ENCODE peak calls at places on chromosome 21, in eight cellular contexts. One of them, this sample, is unnamed.

GRCh38 chr21:36892201-36892600 is 74.3 kb downstream of the HLCS start:
- DNase-seq in AG08396: no peak
- DNase-seq in Right ventricle myocardium superior: no peak
- DNase-seq in NCI-H345: no peak
- DNase-seq in hippocampal formation: no peak
- DNase-seq in NCI-H1694 treated with DMSO at 0.1 percent for 48 hours: no peak
- DNase-seq in fibroblast of mammary gland: no peak
- DNase-seq in Kasumi-1: no peak
- DNase-seq in this sample: peak

GRCh38 chr21:34996304-34997081 is 52.6 kb downstream of the RUNX1 start:
- DNase-seq in hippocampal formation: no peak
- DNase-seq in AG08396: no peak
- DNase-seq in NCI-H345: no peak
- DNase-seq in Right ventricle myocardium superior: peak
- DNase-seq in fibroblast of mammary gland: peak
- DNase-seq in Kasumi-1: no peak
- DNase-seq in NCI-H1694 treated with DMSO at 0.1 percent for 48 hours: no peak
- DNase-seq in this sample: peak

GRCh38 chr21:37658994-37659458 is 257.2 kb downstream of the KCNJ6 start:
- DNase-seq in hippocampal formation: no peak
- DNase-seq in AG08396: peak
- DNase-seq in fibroblast of mammary gland: peak
- DNase-seq in Right ventricle myocardium superior: no peak
- DNase-seq in NCI-H1694 treated with DMSO at 0.1 percent for 48 hours: no peak
- DNase-seq in NCI-H345: no peak
- DNase-seq in Kasumi-1: no peak
- DNase-seq in this sample: peak

GRCh38 chr21:34061983-34062382 is 11.4 kb upstream of the MRPS6 start:
- DNase-seq in fibroblast of mammary gland: peak
- DNase-seq in NCI-H1694 treated with DMSO at 0.1 percent for 48 hours: no peak
- DNase-seq in hippocampal formation: no peak
- DNase-seq in AG08396: no peak
- DNase-seq in Right ventricle myocardium superior: no peak
- DNase-seq in Kasumi-1: peak
- DNase-seq in NCI-H345: no peak
- DNase-seq in this sample: no peak

GRCh38 chr21:45264146-45264918 is 23.4 kb downstream of the POFUT2 start:
- DNase-seq in Kasumi-1: no peak
- DNase-seq in AG08396: no peak
- DNase-seq in NCI-H345: no peak
- DNase-seq in fibroblast of mammary gland: no peak
- DNase-seq in NCI-H1694 treated with DMSO at 0.1 percent for 48 hours: no peak
- DNase-seq in hippocampal formation: no peak
- DNase-seq in Right ventricle myocardium superior: peak
- DNase-seq in this sample: no peak

GRCh38 chr21:35349378-35350080 is 300.4 kb upstream of the RUNX1 start:
- DNase-seq in Kasumi-1: no peak
- DNase-seq in fibroblast of mammary gland: peak
- DNase-seq in Right ventricle myocardium superior: no peak
- DNase-seq in NCI-H345: no peak
- DNase-seq in NCI-H1694 treated with DMSO at 0.1 percent for 48 hours: no peak
- DNase-seq in AG08396: peak
- DNase-seq in hippocampal formation: no peak
- DNase-seq in this sample: no peak

GRCh38 chr21:43598416-43599120 is 60.7 kb downstream of the HSF2BP start:
- DNase-seq in NCI-H345: no peak
- DNase-seq in Kasumi-1: no peak
- DNase-seq in NCI-H1694 treated with DMSO at 0.1 percent for 48 hours: no peak
- DNase-seq in AG08396: no peak
- DNase-seq in Right ventricle myocardium superior: no peak
- DNase-seq in fibroblast of mammary gland: peak
- DNase-seq in hippocampal formation: no peak
- DNase-seq in this sample: no peak

GRCh38 chr21:18155508-18156193 is 89.0 kb upstream of the CHODL start:
- DNase-seq in AG08396: no peak
- DNase-seq in NCI-H345: peak
- DNase-seq in hippocampal formation: no peak
- DNase-seq in Right ventricle myocardium superior: no peak
- DNase-seq in Kasumi-1: peak
- DNase-seq in fibroblast of mammary gland: no peak
- DNase-seq in NCI-H1694 treated with DMSO at 0.1 percent for 48 hours: no peak
- DNase-seq in this sample: no peak

GRCh38 chr21:26769613-26770188 is 75.5 kb downstream of the ADAMTS1 start:
- DNase-seq in Right ventricle myocardium superior: no peak
- DNase-seq in hippocampal formation: no peak
- DNase-seq in NCI-H1694 treated with DMSO at 0.1 percent for 48 hours: peak
- DNase-seq in Kasumi-1: peak
- DNase-seq in AG08396: no peak
- DNase-seq in NCI-H345: no peak
- DNase-seq in fibroblast of mammary gland: peak
- DNase-seq in this sample: no peak

GRCh38 chr21:31409849-31410762 is 66.0 kb upstream of the TIAM1 start:
- DNase-seq in NCI-H1694 treated with DMSO at 0.1 percent for 48 hours: no peak
- DNase-seq in Right ventricle myocardium superior: no peak
- DNase-seq in Kasumi-1: no peak
- DNase-seq in AG08396: no peak
- DNase-seq in NCI-H345: no peak
- DNase-seq in fibroblast of mammary gland: no peak
- DNase-seq in hippocampal formation: no peak
- DNase-seq in this sample: peak

This sample was measured in right atrium auricular region.